ENCODE peak calls at places on chromosomes 12 and 14, in seven cellular contexts. U is AG10803, H is fibroblast of the aortic adventitia, K is GM10248, Z is body of pancreas, S is psoas muscle, G is GM23338. D is an unnamed sample.

GRCh38 chr14:85273099-85273677 is 256.8 kb upstream of the FLRT2 start:
- DNase-seq in U (peak), H (peak), K (no peak), Z (no peak), S (no peak), G (no peak), D (no peak)

GRCh38 chr14:32354716-32355115 is 25.6 kb downstream of the AKAP6 start:
- DNase-seq in U (no peak), H (no peak), K (no peak), Z (peak), S (no peak), G (peak), D (no peak)

GRCh38 chr14:63268746-63269145 is 50.0 kb downstream of the GPHB5 start:
- DNase-seq in U (no peak), H (no peak), K (no peak), Z (no peak), S (no peak), G (no peak), D (no peak)

GRCh38 chr12:82904219-82904795 is 217.6 kb downstream of the TMTC2 start:
- DNase-seq in U (peak), H (peak), K (no peak), Z (no peak), S (no peak), G (no peak), D (no peak)

GRCh38 chr14:23182372-23183014 is 967 bp downstream of the SLC7A8 start:
- DNase-seq in U (no peak), H (no peak), K (no peak), Z (peak), S (peak), G (peak), D (no peak)

GRCh38 chr14:20305265-20306078 is at the start of gene TTC5:
- DNase-seq in U (peak), H (peak), K (peak), Z (peak), S (peak), G (peak), D (peak)

GRCh38 chr12:2273751-2274150 is 221.0 kb downstream of the CACNA1C start:
- DNase-seq in U (no peak), H (no peak), K (no peak), Z (no peak), S (no peak), G (no peak), D (no peak)

GRCh38 chr12:21413369-21414277 is 23.8 kb upstream of the PYROXD1 start:
- DNase-seq in U (no peak), H (no peak), K (no peak), Z (no peak), S (no peak), G (no peak), D (no peak)

GRCh38 chr12:87856-88255 is 21.3 kb downstream of the IQSEC3 start:
- DNase-seq in U (no peak), H (no peak), K (no peak), Z (no peak), S (no peak), G (no peak), D (no peak)

GRCh38 chr12:115412821-115413220 is 728.8 kb upstream of the TBX3 start:
- DNase-seq in U (no peak), H (no peak), K (no peak), Z (no peak), S (no peak), G (no peak), D (no peak)

GRCh38 chr12:105617141-105617540 is 286.6 kb downstream of the C12orf75 start:
- DNase-seq in U (peak), H (no peak), K (no peak), Z (no peak), S (no peak), G (no peak), D (no peak)

GRCh38 chr14:22829661-22830328 is at the start of gene MRPL52:
- DNase-seq in U (peak), H (peak), K (peak), Z (peak), S (peak), G (peak), D (peak)

GRCh38 chr12:104700324-104700723 is 243.6 kb downstream of the CHST11 start:
- DNase-seq in U (no peak), H (no peak), K (no peak), Z (no peak), S (no peak), G (no peak), D (no peak)

GRCh38 chr12:14841761-14842160 is 1.6 kb downstream of the ART4 start:
- DNase-seq in U (peak), H (peak), K (no peak), Z (peak), S (peak), G (peak), D (no peak)

GRCh38 chr12:122026706-122027328 is 5.1 kb downstream of the BCL7A start:
- DNase-seq in U (no peak), H (no peak), K (no peak), Z (peak), S (no peak), G (peak), D (no peak)

GRCh38 chr12:122028165-122028591 is 6.5 kb downstream of the BCL7A start:
- DNase-seq in U (no peak), H (peak), K (no peak), Z (no peak), S (peak), G (no peak), D (no peak)

GRCh38 chr12:122030427-122030825 is 8.7 kb downstream of the BCL7A start:
- DNase-seq in U (no peak), H (no peak), K (no peak), Z (no peak), S (no peak), G (no peak), D (no peak)

GRCh38 chr12:122029620-122030426 is 8.1 kb downstream of the BCL7A start:
- DNase-seq in U (no peak), H (no peak), K (no peak), Z (peak), S (no peak), G (no peak), D (no peak)

DNA sequence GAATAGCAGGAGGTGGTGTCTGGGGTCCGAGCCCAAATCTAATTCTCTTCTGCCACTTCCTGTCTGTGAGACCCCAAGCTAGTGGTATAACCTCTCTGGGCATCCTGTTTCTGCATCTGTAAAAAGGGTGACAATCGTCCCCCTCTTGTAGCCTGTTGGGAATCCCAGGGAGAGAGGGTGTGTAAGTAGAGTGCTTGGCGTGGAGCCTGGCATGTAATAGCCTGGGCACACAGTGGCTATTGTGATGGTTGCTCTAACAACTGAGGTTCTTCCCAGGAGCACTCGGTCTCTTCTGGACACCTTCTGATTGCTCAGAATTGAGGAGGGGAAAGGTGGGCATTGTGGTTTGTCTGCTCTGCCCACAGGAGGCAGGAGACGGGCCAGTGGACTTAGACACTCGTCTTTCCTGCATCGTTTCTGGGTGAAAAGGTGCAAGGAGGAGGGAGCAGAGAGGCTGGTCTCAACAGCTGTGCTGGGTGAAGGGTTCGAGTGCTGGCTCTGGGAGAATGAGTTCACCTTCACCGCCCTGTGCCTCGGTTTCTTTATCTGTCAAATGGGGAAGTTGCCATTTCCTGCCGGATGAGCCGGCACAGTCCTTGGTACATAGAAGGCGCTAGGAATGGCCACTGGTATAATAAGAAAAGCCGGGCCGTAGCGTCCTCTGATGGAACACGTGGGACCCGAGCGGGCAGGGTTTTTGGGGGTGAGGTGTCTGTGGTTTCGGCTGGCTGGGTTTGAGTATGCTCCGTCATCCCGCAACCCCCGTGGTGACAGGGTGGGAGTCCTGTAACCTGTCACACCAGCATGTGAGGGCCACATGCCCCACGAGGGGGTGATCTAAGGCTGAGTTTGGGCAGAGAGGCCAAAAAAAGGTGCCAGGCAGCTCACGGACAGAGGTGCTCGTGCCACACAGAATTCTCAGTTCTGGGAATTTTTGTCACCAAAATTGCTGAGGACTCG is 7.2 kb downstream of the BCL7A start:
- DNase-seq in U (no peak), H (no peak), K (peak), Z (peak), S (no peak), G (no peak), D (no peak)
- TF ChIP-seq CTCF in U (no peak), H (no peak), K (peak), Z (no peak), S (no peak), G (no peak), D (no peak)

GRCh38 chr14:64478634-64479250 is 13.4 kb downstream of the AKAP5 start:
- DNase-seq in U (peak), H (peak), K (no peak), Z (no peak), S (no peak), G (no peak), D (no peak)
- TF ChIP-seq CTCF in U (peak), H (peak), K (peak), Z (peak), S (peak), G (no peak), D (peak)

DNA sequence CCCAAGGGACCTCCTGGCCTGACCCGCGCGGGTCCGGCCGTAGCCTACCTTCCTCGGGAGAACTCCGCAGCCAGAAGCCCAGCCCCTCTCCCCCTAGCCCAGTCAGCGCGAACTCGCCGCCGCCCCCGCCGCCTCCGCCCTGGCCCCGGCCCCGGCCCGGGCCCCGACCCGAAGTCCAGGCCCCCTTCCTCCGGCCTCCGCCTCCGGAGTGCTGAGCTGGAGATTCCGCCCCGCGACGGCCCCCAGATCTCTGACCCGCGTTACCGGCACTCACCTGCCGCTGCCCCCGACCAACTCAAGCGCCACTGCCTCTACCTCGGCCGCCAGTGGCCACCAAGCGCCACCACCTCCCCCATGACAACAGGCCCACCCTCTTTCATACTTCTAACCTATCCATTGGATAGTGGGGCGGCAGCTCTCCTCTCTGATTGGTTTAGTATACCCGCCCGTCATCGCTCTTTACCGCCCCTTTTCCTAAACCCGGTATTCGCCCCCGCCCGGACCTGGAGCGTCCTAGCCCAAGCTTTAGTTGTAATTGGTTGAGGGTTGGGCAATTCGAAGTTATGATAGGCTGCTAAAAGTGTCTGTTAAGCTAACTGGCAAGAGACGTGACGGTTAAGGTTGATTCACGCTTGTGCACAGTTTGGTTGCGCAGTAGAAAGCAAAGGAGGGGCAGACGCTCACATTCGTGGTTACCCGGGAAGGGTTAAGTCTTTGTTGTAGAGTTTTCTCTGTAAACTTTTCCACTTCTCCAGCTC is at the start of gene NUMB:
- DNase-seq in U (peak), H (peak), K (peak), Z (peak), S (peak), G (peak), D (peak)
- TF ChIP-seq CTCF in U (no peak), H (no peak), K (no peak), Z (no peak), S (no peak), G (no peak), D (no peak)

GRCh38 chr12:81332054-81332453 is 254.2 kb downstream of the ACSS3 start:
- DNase-seq in U (no peak), H (no peak), K (no peak), Z (no peak), S (no peak), G (peak), D (no peak)

GRCh38 chr12:81333812-81334211 is 255.9 kb downstream of the ACSS3 start:
- DNase-seq in U (no peak), H (no peak), K (no peak), Z (no peak), S (no peak), G (no peak), D (no peak)

GRCh38 chr12:81329088-81329487 is 251.2 kb downstream of the ACSS3 start:
- DNase-seq in U (peak), H (peak), K (no peak), Z (no peak), S (no peak), G (peak), D (no peak)

GRCh38 chr12:81327458-81327857 is 249.6 kb downstream of the ACSS3 start:
- DNase-seq in U (no peak), H (no peak), K (no peak), Z (no peak), S (no peak), G (no peak), D (no peak)

GRCh38 chr12:81330480-81330879 is 252.6 kb downstream of the ACSS3 start:
- DNase-seq in U (no peak), H (no peak), K (no peak), Z (no peak), S (no peak), G (peak), D (no peak)
- TF ChIP-seq CTCF in U (no peak), H (no peak), K (no peak), Z (no peak), S (no peak), G (peak), D (peak)

GRCh38 chr12:121005346-121005815 is 10.9 kb downstream of the C12orf43 start:
- DNase-seq in U (peak), H (peak), K (peak), Z (peak), S (no peak), G (peak), D (peak)
- TF ChIP-seq CTCF in U (peak), H (peak), K (peak), Z (peak), S (peak), G (peak), D (peak)

D was measured in neural crest cell.